ENCODE peak calls at places on chromosomes 13 and 19, in four cellular contexts. T is ascending aorta, Q is esophagus squamous epithelium, L is mammary epithelial cell. C is an unnamed sample.
A peak's percentile ranks its signal among the peaks of the same experiment; 100 is the strongest.

GRCh38 chr13:99014391-99014988 is 36.6 kb upstream of the DOCK9 start:
- DNase-seq in T (no peak), Q (no peak), L (no peak), C (no peak)

GRCh38 chr13:46180393-46180792 is 1.6 kb downstream of the LCP1 start:
- DNase-seq in T (no peak), Q (no peak), L (no peak), C (no peak)

GRCh38 chr19:28456264-28456663 is 756.7 kb downstream of the UQCRFS1 start:
- DNase-seq in T (no peak), Q (no peak), L (no peak), C (no peak)

GRCh38 chr13:41502676-41503075 is 45.3 kb downstream of the RGCC start:
- DNase-seq in T (no peak), Q (no peak), L (no peak), C (no peak)

GRCh38 chr13:112643759-112644459 is 45.9 kb upstream of the ATP11A start:
- DNase-seq in T (no peak), Q (no peak), L (no peak), C (peak; percentile 84)

GRCh38 chr19:33758541-33759013 is 38.1 kb upstream of the KCTD15 start:
- DNase-seq in T (no peak), Q (no peak), L (peak; percentile 21), C (peak; percentile 68)

GRCh38 chr19:3159565-3159964 is 19.0 kb upstream of the S1PR4 start:
- DNase-seq in T (no peak), Q (no peak), L (no peak), C (no peak)

GRCh38 chr19:49507803-49508494 is 4.5 kb upstream of the FCGRT start:
- DNase-seq in T (no peak), Q (no peak), L (no peak), C (no peak)

GRCh38 chr19:6693681-6694080 is 23.7 kb upstream of the TNFSF14 start:
- DNase-seq in T (no peak), Q (no peak), L (no peak), C (no peak)

GRCh38 chr19:18233224-18233825 is 7.1 kb upstream of the PDE4C start:
- DNase-seq in T (no peak), Q (no peak), L (peak; percentile 43), C (peak; percentile 71)

GRCh38 chr13:35690546-35690945 is 214.1 kb upstream of the MAB21L1 start:
- DNase-seq in T (no peak), Q (no peak), L (peak; percentile 61), C (no peak)

GRCh38 chr19:14081797-14082674 is 3.5 kb downstream of the C19orf67 start:
- DNase-seq in T (peak; percentile 77), Q (no peak), L (peak; percentile 90), C (peak; percentile 83)

GRCh38 chr19:18436651-18437478 is 1.1 kb downstream of the ISYNA1 start:
- DNase-seq in T (peak; percentile 89), Q (no peak), L (no peak), C (peak; percentile 82)

GRCh38 chr13:108342369-108343289 is 73.1 kb downstream of the TNFSF13B start:
- DNase-seq in T (no peak), Q (no peak), L (peak; percentile 6), C (no peak)

GRCh38 chr13:24208314-24208713 is 47.8 kb downstream of the SPATA13 start:
- DNase-seq in T (no peak), Q (no peak), L (peak; percentile 67), C (no peak)

GRCh38 chr13:80161896-80162295 is 179.0 kb downstream of the SPRY2 start:
- DNase-seq in T (no peak), Q (no peak), L (no peak), C (no peak)

GRCh38 chr19:45152504-45153338 is 8.1 kb downstream of the NKPD1 start:
- DNase-seq in T (no peak), Q (no peak), L (no peak), C (peak; percentile 66)

GRCh38 chr19:31448221-31448657 is 99.0 kb upstream of the TSHZ3 start:
- DNase-seq in T (no peak), Q (no peak), L (peak; percentile 69), C (peak; percentile 53)

GRCh38 chr19:18849838-18850400 is 18.2 kb downstream of the UPF1 start:
- DNase-seq in T (no peak), Q (no peak), L (no peak), C (no peak)

GRCh38 chr19:18915639-18916038 is 3.5 kb downstream of the COPE start:
- DNase-seq in T (no peak), Q (no peak), L (peak; percentile 32), C (no peak)

GRCh38 chr19:49133621-49134454 is 14.5 kb downstream of the PPFIA3 start:
- DNase-seq in T (peak; percentile 69), Q (no peak), L (no peak), C (peak; percentile 85)

GRCh38 chr19:5108866-5109265 is 140.0 kb downstream of the KDM4B start:
- DNase-seq in T (no peak), Q (no peak), L (no peak), C (no peak)

GRCh38 chr13:100541882-100542545 is 46.6 kb downstream of the GGACT start:
- DNase-seq in T (no peak), Q (no peak), L (peak; percentile 29), C (no peak)
- H3K4me1 ChIP-seq in T (no peaks in the 10 kb centered on the region), Q (peaks cover 62% of the 10 kb centered on the region), L (peaks cover 8% of the 10 kb centered on the region), C (peaks cover 19% of the 10 kb centered on the region)

GRCh38 chr19:15644066-15644741 is 3.5 kb downstream of the CYP4F3 start:
- DNase-seq in T (no peak), Q (no peak), L (no peak), C (no peak)
- H3K9me3 ChIP-seq in T (no peaks in the 10 kb centered on the region), Q (no peaks in the 10 kb centered on the region), L (no peaks in the 10 kb centered on the region), C (no peaks in the 10 kb centered on the region)

GRCh38 chr13:77691871-77692270 is 5.6 kb upstream of the SLAIN1 start:
- DNase-seq in T (no peak), Q (no peak), L (no peak), C (no peak)

GRCh38 chr13:77692746-77693448 is 4.6 kb upstream of the SLAIN1 start:
- DNase-seq in T (no peak), Q (no peak), L (no peak), C (no peak)

GRCh38 chr13:77693449-77693940 is 4.0 kb upstream of the SLAIN1 start:
- DNase-seq in T (no peak), Q (no peak), L (no peak), C (no peak)

GRCh38 chr13:77687799-77688198 is 9.7 kb upstream of the SLAIN1 start:
- DNase-seq in T (no peak), Q (no peak), L (no peak), C (no peak)
- H3K27me3 ChIP-seq in T (no peaks in the 10 kb centered on the region), Q (no peaks in the 10 kb centered on the region), L (no peaks in the 10 kb centered on the region), C (no peaks in the 10 kb centered on the region)

DNA sequence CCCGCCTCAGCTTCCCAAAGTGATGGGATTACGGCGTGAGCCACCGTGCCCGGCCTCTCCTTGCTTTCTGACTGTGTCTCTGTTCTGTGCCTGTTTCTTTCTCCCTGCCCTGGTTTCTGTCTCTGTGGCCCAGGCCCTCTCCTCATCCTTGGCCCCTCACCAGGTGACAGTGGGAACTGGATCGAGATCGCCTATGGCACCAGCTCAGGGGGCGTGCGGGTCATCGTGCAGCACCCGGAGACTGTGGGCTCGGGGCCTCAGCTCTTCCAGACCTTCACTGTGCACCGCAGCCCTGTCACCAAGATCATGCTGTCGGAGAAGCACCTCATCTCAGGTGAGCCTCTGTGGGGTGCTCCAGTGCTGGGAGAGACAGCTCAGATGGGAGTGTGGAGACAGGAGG is 9.9 kb downstream of the SHKBP1 start:
- DNase-seq in T (no peak), Q (no peak), L (no peak), C (no peak)
- H3K4me1 ChIP-seq in T (no peaks in the 10 kb centered on the region), Q (no peaks in the 10 kb centered on the region), L (no peaks in the 10 kb centered on the region), C (no peaks in the 10 kb centered on the region)

GRCh38 chr19:52369463-52370340 is at the start of gene ZNF880:
- DNase-seq in T (peak; percentile 95), Q (peak; percentile 51), L (peak; percentile 84), C (peak; percentile 94)
- H3K9me3 ChIP-seq in T (peaks cover 26% of the 10 kb centered on the region), Q (no peaks in the 10 kb centered on the region), L (peaks cover 32% of the 10 kb centered on the region), C (peaks cover 60% of the 10 kb centered on the region)

GRCh38 chr19:46220038-46220615 is 9.4 kb upstream of the IGFL1 start:
- DNase-seq in T (no peak), Q (no peak), L (no peak), C (no peak)
- H3K27me3 ChIP-seq in T (no peaks in the 10 kb centered on the region), Q (no peaks in the 10 kb centered on the region), L (no peaks in the 10 kb centered on the region), C (peaks cover 3% of the 10 kb centered on the region)

GRCh38 chr19:41928754-41929535 is 696 bp upstream of the ERFL start:
- DNase-seq in T (no peak), Q (no peak), L (no peak), C (no peak)

GRCh38 chr19:41928221-41928683 is at the start of gene ERFL:
- DNase-seq in T (no peak), Q (no peak), L (no peak), C (no peak)

GRCh38 chr19:41930926-41931592 is 2.8 kb upstream of the ERFL start:
- DNase-seq in T (no peak), Q (no peak), L (no peak), C (no peak)

GRCh38 chr19:41930322-41930722 is 2.1 kb upstream of the ERFL start:
- DNase-seq in T (no peak), Q (no peak), L (no peak), C (no peak)

DNA sequence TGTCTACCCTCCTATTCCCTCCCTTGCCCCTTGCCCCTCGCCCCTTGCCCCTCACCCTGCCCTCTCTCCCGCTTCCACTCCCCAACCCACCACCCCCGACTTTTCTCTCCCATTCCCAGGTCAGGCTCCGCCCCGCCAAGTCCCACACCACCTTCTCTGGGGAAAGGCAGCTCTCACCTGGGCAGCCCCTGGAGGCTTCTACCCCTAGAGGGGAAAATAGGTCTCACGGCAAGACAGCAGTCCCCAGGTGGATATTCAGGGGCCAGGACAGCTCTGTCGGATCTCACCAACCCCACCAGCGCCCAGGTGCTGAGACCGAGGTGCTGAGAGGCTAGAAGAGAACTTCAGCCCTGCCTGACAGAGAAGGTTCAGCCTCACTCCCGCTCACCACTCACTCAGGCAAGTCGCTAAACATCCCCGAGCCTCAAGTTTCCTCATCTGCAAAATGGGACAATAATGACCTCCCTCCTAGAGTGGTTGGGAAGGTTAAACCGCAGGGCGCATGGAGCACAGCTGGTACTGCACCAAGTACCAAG is 1.4 kb upstream of the ERFL start:
- DNase-seq in T (no peak), Q (no peak), L (no peak), C (no peak)
- H3K4me1 ChIP-seq in T (no peaks in the 10 kb centered on the region), Q (peaks cover 21% of the 10 kb centered on the region), L (no peaks in the 10 kb centered on the region), C (peaks cover 16% of the 10 kb centered on the region)